ENCODE peak calls at places on chromosomes 16 and 17, in ten cellular contexts. J, W, K, O, M, E, I, Z, U and C are unnamed samples.

GRCh38 chr16:31032736-31033708 is at the start of gene STX4:
- DNase-seq in J (peak), W (peak), K (peak), O (peak), M (peak), E (peak), I (peak), Z (peak), U (peak), C (peak)

GRCh38 chr16:30535777-30536190 is 1.1 kb upstream of the ZNF747 start:
- DNase-seq in J (peak), W (peak), K (peak), O (peak), M (peak), E (peak), I (peak), Z (peak), U (peak), C (peak)

GRCh38 chr16:30829130-30830071 is 42.4 kb upstream of the ZNF629 start:
- DNase-seq in J (no peak), W (no peak), K (no peak), O (no peak), M (no peak), E (no peak), I (no peak), Z (no peak), U (no peak), C (no peak)

GRCh38 chr17:8192070-8192815 is 2.3 kb upstream of the BORCS6 start:
- DNase-seq in J (peak), W (peak), K (peak), O (no peak), M (peak), E (peak), I (peak), Z (peak), U (peak), C (peak)

GRCh38 chr17:69503711-69504110 is 89.2 kb downstream of the MAP2K6 start:
- DNase-seq in J (no peak), W (no peak), K (no peak), O (no peak), M (no peak), E (no peak), I (no peak), Z (no peak), U (no peak), C (no peak)

GRCh38 chr17:7841622-7842379 is 7.8 kb downstream of the KDM6B start:
- DNase-seq in J (peak), W (peak), K (peak), O (peak), M (peak), E (peak), I (peak), Z (peak), U (peak), C (peak)

GRCh38 chr16:53058441-53058840 is 3.6 kb downstream of the CHD9 start:
- DNase-seq in J (no peak), W (no peak), K (no peak), O (no peak), M (no peak), E (no peak), I (no peak), Z (no peak), U (no peak), C (no peak)

GRCh38 chr16:17404903-17405691 is 65.7 kb downstream of the XYLT1 start:
- DNase-seq in J (no peak), W (peak), K (peak), O (no peak), M (no peak), E (peak), I (peak), Z (no peak), U (peak), C (no peak)

GRCh38 chr17:28497931-28498330 is 8.2 kb upstream of the FOXN1 start:
- DNase-seq in J (no peak), W (no peak), K (no peak), O (no peak), M (no peak), E (no peak), I (no peak), Z (no peak), U (no peak), C (no peak)

GRCh38 chr16:66508261-66508913 is 41.5 kb downstream of the TK2 start:
- DNase-seq in J (no peak), W (peak), K (no peak), O (no peak), M (no peak), E (no peak), I (no peak), Z (no peak), U (peak), C (peak)

GRCh38 chr16:117381-118365 is 20.8 kb downstream of the NPRL3 start:
- DNase-seq in J (no peak), W (peak), K (no peak), O (peak), M (peak), E (no peak), I (peak), Z (peak), U (peak), C (no peak)

GRCh38 chr17:47323382-47324223 is at the start of gene EFCAB13:
- DNase-seq in J (peak), W (peak), K (peak), O (peak), M (peak), E (peak), I (peak), Z (peak), U (peak), C (peak)

GRCh38 chr16:2592786-2593185 is 55.0 kb downstream of the PDPK1 start:
- DNase-seq in J (no peak), W (no peak), K (no peak), O (no peak), M (no peak), E (no peak), I (no peak), Z (no peak), U (no peak), C (no peak)

GRCh38 chr16:89873822-89874689 is 664 bp downstream of the TCF25 start:
- DNase-seq in J (peak), W (peak), K (peak), O (peak), M (peak), E (peak), I (peak), Z (peak), U (peak), C (peak)

GRCh38 chr16:80105160-80105559 is 435.6 kb upstream of the DYNLRB2 start:
- DNase-seq in J (no peak), W (peak), K (no peak), O (no peak), M (no peak), E (no peak), I (no peak), Z (no peak), U (no peak), C (peak)

GRCh38 chr17:50183439-50184001 is 17.7 kb downstream of the SGCA start:
- DNase-seq in J (no peak), W (no peak), K (no peak), O (no peak), M (no peak), E (no peak), I (no peak), Z (no peak), U (no peak), C (no peak)

GRCh38 chr17:1755993-1756306 is 5.9 kb upstream of the SERPINF1 start:
- DNase-seq in J (no peak), W (no peak), K (no peak), O (no peak), M (no peak), E (no peak), I (no peak), Z (no peak), U (no peak), C (no peak)